ENCODE peak calls at places on chromosomes 3 and 15, in four cellular contexts. D is stomach, Z is psoas muscle, B is ovary. P is an unnamed sample.

GRCh38 chr15:91032919-91033803 is 10.8 kb upstream of the VPS33B start:
- DNase-seq in D (peak; percentile 93), Z (peak; percentile 66), B (no peak), P (peak; percentile 87)

GRCh38 chr3:25894101-25894500 is 104.2 kb downstream of the OXSM start:
- DNase-seq in D (no peak), Z (no peak), B (no peak), P (no peak)

GRCh38 chr15:25875551-25875950 is 12.4 kb upstream of the ATP10A start:
- DNase-seq in D (no peak), Z (no peak), B (no peak), P (no peak)

GRCh38 chr3:109831403-109831802 is 494.1 kb upstream of the DPPA4 start:
- DNase-seq in D (no peak), Z (no peak), B (no peak), P (no peak)

GRCh38 chr3:187327827-187328226 is 36.3 kb upstream of the MASP1 start:
- DNase-seq in D (no peak), Z (no peak), B (no peak), P (no peak)

GRCh38 chr15:39362832-39363561 is 217.9 kb upstream of the THBS1 start:
- DNase-seq in D (no peak), Z (no peak), B (no peak), P (no peak)

GRCh38 chr3:133662256-133662773 is 574 bp upstream of the TOPBP1 start:
- DNase-seq in D (no peak), Z (no peak), B (no peak), P (no peak)

GRCh38 chr3:124579641-124580040 is 150.6 kb upstream of the UMPS start:
- DNase-seq in D (no peak), Z (no peak), B (no peak), P (no peak)

GRCh38 chr15:58626378-58626777 is 123.1 kb downstream of the ADAM10 start:
- DNase-seq in D (no peak), Z (no peak), B (no peak), P (no peak)

GRCh38 chr3:163914567-163914966 is 1163.7 kb downstream of the SI start:
- DNase-seq in D (no peak), Z (no peak), B (no peak), P (no peak)

GRCh38 chr15:76330281-76330680 is 6.3 kb upstream of the ISL2 start:
- DNase-seq in D (peak; percentile 77), Z (peak; percentile 81), B (no peak), P (peak; percentile 62)

GRCh38 chr15:74400313-74400850 is 32.9 kb upstream of the CYP11A1 start:
- DNase-seq in D (no peak), Z (no peak), B (no peak), P (no peak)

GRCh38 chr3:185825639-185826481 is 1.0 kb upstream of the IGF2BP2 start:
- DNase-seq in D (peak; percentile 61), Z (peak; percentile 63), B (peak; percentile 28), P (peak; percentile 62)

GRCh38 chr3:194139085-194139976 is 3.4 kb downstream of the HES1 start:
- DNase-seq in D (no peak), Z (peak; percentile 54), B (no peak), P (no peak)

GRCh38 chr3:63578858-63579257 is 73.6 kb upstream of the SNTN start:
- DNase-seq in D (no peak), Z (no peak), B (no peak), P (no peak)

GRCh38 chr3:69925506-69925905 is 74.0 kb upstream of the SAMMSON start:
- DNase-seq in D (no peak), Z (no peak), B (no peak), P (no peak)

GRCh38 chr15:89379818-89380217 is 45.2 kb upstream of the POLG start:
- DNase-seq in D (no peak), Z (no peak), B (no peak), P (no peak)

GRCh38 chr3:1007890-1008289 is 84.9 kb upstream of the CNTN6 start:
- DNase-seq in D (no peak), Z (no peak), B (no peak), P (no peak)

DNA sequence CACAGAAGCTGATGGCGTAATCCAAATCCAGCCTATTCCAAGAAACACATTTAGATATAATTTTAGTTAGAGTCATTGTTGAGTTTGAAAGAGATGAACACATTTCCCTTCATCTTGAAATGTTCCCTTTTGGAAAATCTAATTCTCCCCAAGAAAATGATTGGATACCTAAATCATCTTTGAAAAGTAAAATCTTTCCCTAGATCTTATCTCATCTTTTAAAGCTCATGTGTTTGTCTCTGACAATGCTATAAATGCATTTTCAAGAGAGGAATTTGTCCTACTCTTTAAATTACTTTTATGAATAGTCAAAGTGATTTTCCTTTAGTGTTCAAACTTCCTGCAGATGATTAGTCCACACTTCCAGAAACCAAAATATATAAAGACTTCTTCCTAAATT is 82.6 kb upstream of the CNTN6 start:
- DNase-seq in D (no peak), Z (no peak), B (no peak), P (no peak)
- H3K9me3 ChIP-seq in D (no peaks in the 10 kb centered on the region), Z (no peaks in the 10 kb centered on the region), B (no peaks in the 10 kb centered on the region), P (no peaks in the 10 kb centered on the region)

GRCh38 chr3:50604110-50604621 is 7.4 kb downstream of the CISH start:
- DNase-seq in D (no peak), Z (no peak), B (no peak), P (no peak)
- H3K4me1 ChIP-seq in D (peaks cover 99% of the 10 kb centered on the region), Z (peaks cover 88% of the 10 kb centered on the region), B (peaks cover 62% of the 10 kb centered on the region), P (peaks cover 3% of the 10 kb centered on the region)

GRCh38 chr3:18394384-18394995 is 30.6 kb downstream of the SATB1 start:
- DNase-seq in D (no peak), Z (no peak), B (no peak), P (no peak)

GRCh38 chr3:18389108-18389733 is 35.9 kb downstream of the SATB1 start:
- DNase-seq in D (no peak), Z (no peak), B (no peak), P (no peak)

GRCh38 chr3:18390024-18390660 is 35.0 kb downstream of the SATB1 start:
- DNase-seq in D (no peak), Z (no peak), B (no peak), P (no peak)

GRCh38 chr3:18396428-18396827 is 28.7 kb downstream of the SATB1 start:
- DNase-seq in D (no peak), Z (no peak), B (no peak), P (no peak)

GRCh38 chr3:18393906-18394305 is 31.2 kb downstream of the SATB1 start:
- DNase-seq in D (no peak), Z (no peak), B (no peak), P (no peak)
- TF ChIP-seq CTCF in D (no peak), Z (no peak), B (no peak), P (no peak)

GRCh38 chr3:128736598-128736997 is 10.6 kb downstream of the RAB7A start:
- DNase-seq in D (no peak), Z (no peak), B (no peak), P (no peak)

GRCh38 chr3:128735287-128735686 is 9.3 kb downstream of the RAB7A start:
- DNase-seq in D (no peak), Z (no peak), B (no peak), P (no peak)

GRCh38 chr3:128734523-128735189 is 8.7 kb downstream of the RAB7A start:
- DNase-seq in D (no peak), Z (no peak), B (no peak), P (no peak)

GRCh38 chr3:128730521-128730920 is 4.5 kb downstream of the RAB7A start:
- DNase-seq in D (no peak), Z (no peak), B (no peak), P (no peak)

GRCh38 chr3:128735884-128736283 is 9.9 kb downstream of the RAB7A start:
- DNase-seq in D (no peak), Z (no peak), B (no peak), P (no peak)
- H3K9me3 ChIP-seq in D (no peaks in the 10 kb centered on the region), Z (no peaks in the 10 kb centered on the region), B (no peaks in the 10 kb centered on the region), P (no peaks in the 10 kb centered on the region)

DNA sequence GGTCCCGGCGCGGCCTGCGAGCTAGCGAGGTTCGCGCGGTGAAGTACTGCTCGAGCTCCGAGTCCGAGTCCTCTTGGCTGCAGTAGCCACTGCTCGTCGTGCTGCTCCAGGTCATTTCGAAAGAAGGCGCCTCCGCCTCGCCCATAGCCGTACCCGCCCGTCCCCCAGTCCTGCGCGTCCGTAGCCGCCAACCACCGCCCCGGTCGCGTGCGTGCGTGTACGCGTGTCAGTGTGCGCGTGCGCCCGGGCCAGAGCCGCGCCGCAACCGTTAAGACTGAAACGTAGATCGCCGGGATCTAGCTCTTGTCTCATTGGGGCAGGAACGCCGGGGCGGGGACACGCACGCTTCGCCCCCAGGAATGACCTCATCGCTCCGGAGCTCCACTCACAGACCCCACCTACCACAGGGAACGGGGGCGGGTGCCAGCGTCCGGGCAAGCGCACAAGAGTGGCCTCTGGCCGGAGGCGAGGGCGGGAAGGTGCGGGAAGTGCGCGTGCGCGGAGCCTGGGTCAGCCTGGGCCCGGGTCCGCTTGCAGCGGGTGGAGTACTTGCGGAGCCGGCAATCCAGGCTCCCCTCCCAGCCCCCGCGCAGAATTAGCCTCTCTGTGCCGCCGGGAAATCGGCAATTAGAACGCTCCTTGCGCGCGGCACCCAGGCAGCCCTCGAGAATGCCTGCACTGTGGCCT is 3.3 kb downstream of the RASSF1 start:
- DNase-seq in D (peak; percentile 100), Z (peak; percentile 100), B (peak; percentile 99), P (peak; percentile 100)
- H3K4me1 ChIP-seq in D (peaks cover 83% of the 10 kb centered on the region), Z (peaks cover 50% of the 10 kb centered on the region), B (peaks cover 16% of the 10 kb centered on the region), P (peaks cover 22% of the 10 kb centered on the region)

GRCh38 chr3:78070188-78070587 is 1030.3 kb downstream of the ROBO2 start:
- DNase-seq in D (no peak), Z (no peak), B (no peak), P (no peak)

DNA sequence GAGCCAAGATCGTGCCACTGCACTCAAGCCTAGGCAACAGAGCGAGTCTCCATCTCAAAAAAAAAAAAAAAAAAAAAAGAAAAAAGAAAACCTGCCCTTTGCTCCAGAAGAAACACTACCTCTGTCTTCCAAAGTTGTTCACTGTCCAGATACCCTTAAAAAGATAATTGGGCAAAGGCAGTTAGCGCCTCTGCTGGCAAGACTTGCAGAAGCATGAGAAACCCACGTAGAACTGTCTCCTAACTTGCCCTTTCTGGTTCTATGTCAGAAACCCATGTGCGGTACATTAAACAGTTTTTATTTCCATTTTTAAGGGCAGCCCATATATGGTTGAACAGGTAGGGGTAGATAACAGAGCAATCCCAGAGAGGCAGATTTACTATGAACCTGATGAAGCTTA is 1026.4 kb downstream of the ROBO2 start:
- DNase-seq in D (no peak), Z (no peak), B (no peak), P (no peak)
- TF ChIP-seq CTCF in D (no peak), Z (no peak), B (no peak), P (no peak)

DNA sequence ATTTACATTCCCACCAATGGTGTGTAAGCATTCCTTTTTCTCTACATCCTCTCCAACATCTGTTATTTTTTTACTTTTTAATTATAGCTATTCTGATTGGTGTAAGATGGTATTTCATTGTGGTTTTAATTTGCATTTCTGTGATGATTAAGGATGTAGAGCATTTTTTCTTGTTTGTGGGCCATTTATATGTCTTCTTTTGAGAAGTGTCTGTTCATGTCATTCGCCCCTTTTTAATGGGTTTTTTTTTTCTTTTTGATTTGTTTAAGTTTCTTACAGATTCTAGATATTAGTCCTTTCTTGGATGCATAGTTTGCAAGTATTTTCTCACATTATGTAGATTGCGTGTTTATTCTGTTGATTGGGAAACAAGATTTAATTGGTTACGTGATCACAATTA is 14.2 kb downstream of the RAP2B start:
- DNase-seq in D (no peak), Z (no peak), B (no peak), P (no peak)
- H3K9me3 ChIP-seq in D (no peaks in the 10 kb centered on the region), Z (no peaks in the 10 kb centered on the region), B (no peaks in the 10 kb centered on the region), P (no peaks in the 10 kb centered on the region)

GRCh38 chr15:70495988-70496387 is 267.4 kb downstream of the UACA start:
- DNase-seq in D (no peak), Z (no peak), B (no peak), P (no peak)
- H3K4me1 ChIP-seq in D (peaks cover 19% of the 10 kb centered on the region), Z (no peaks in the 10 kb centered on the region), B (peaks cover 17% of the 10 kb centered on the region), P (no peaks in the 10 kb centered on the region)

P was measured in right lobe of liver.